ENCODE peak calls at places on chromosome 5, in seven cellular contexts. L is CD8-positive, alpha-beta T cell; C is SK-N-SH; F is bronchial epithelial cell; X is fibroblast of the aortic adventitia; N is neural crest cell; M is lower lobe of right lung. J is an unnamed sample.

GRCh38 chr5:30401479-30402058 is 791.9 kb upstream of the CDH6 start:
- DNase-seq in N (peak; percentile 59), X (peak; percentile 57), C (peak; percentile 3), L (no peak), M (no peak), F (peak; percentile 57), J (no peak)

GRCh38 chr5:107542831-107543231 is 127.9 kb downstream of the EFNA5 start:
- DNase-seq in N (no peak), F (peak; percentile 81), X (peak; percentile 87), L (no peak), M (peak; percentile 61), C (no peak), J (no peak)

GRCh38 chr5:159851053-159851452 is 65.2 kb upstream of the ADRA1B start:
- DNase-seq in M (no peak), N (no peak), C (no peak), X (no peak), L (no peak), F (peak; percentile 84), J (no peak)

GRCh38 chr5:173919443-173919842 is 31.3 kb downstream of the CPEB4 start:
- DNase-seq in X (peak; percentile 19), C (no peak), F (peak; percentile 48), N (no peak), M (no peak), L (no peak), J (no peak)

GRCh38 chr5:68456756-68457217 is 241.2 kb downstream of the PIK3R1 start:
- DNase-seq in L (no peak), M (no peak), C (no peak), X (peak; percentile 38), N (no peak), F (peak; percentile 91), J (no peak)

GRCh38 chr5:668299-668995 is 24.7 kb downstream of the TPPP start:
- DNase-seq in C (no peak), M (no peak), F (no peak), L (no peak), X (no peak), N (no peak), J (no peak)

GRCh38 chr5:5103249-5103648 is 36.9 kb upstream of the ADAMTS16 start:
- DNase-seq in F (no peak), M (no peak), C (no peak), L (no peak), X (no peak), N (no peak), J (no peak)

GRCh38 chr5:15929616-15930303 is 249.8 kb downstream of the MARCHF11 start:
- DNase-seq in F (no peak), X (peak; percentile 83), N (no peak), C (no peak), L (no peak), M (no peak), J (no peak)

GRCh38 chr5:144191998-144192397 is 21.3 kb downstream of the KCTD16 start:
- DNase-seq in X (peak; percentile 79), N (no peak), F (peak; percentile 85), L (peak; percentile 26), C (no peak), M (no peak), J (no peak)

GRCh38 chr5:157999696-158000095 is 140.8 kb upstream of the CLINT1 start:
- DNase-seq in N (no peak), F (no peak), X (no peak), C (no peak), M (no peak), L (no peak), J (no peak)

GRCh38 chr5:158792186-158792585 is 307.5 kb downstream of the EBF1 start:
- DNase-seq in L (no peak), X (no peak), M (no peak), N (no peak), C (no peak), F (no peak), J (no peak)

GRCh38 chr5:180670586-180671359 is 21.4 kb upstream of the FLT4 start:
- DNase-seq in M (no peak), C (peak; percentile 61), N (peak; percentile 45), F (peak; percentile 54), X (peak; percentile 39), L (peak; percentile 51), J (no peak)

GRCh38 chr5:115433918-115434317 is 110.7 kb downstream of the FEM1C start:
- DNase-seq in N (no peak), X (no peak), F (no peak), L (no peak), C (no peak), M (no peak), J (no peak)

GRCh38 chr5:123120197-123120596 is 31.2 kb downstream of the PRDM6 start:
- DNase-seq in L (no peak), F (no peak), X (no peak), C (peak; percentile 41), N (no peak), M (no peak), J (no peak)

GRCh38 chr5:56585973-56586740 is 229.2 kb upstream of the MAP3K1 start:
- DNase-seq in F (no peak), N (no peak), M (no peak), X (peak; percentile 2), L (no peak), C (no peak), J (no peak)

GRCh38 chr5:15604986-15605385 is 105.0 kb downstream of the FBXL7 start:
- DNase-seq in M (no peak), L (no peak), C (no peak), F (no peak), X (peak; percentile 11), N (no peak), J (no peak)

GRCh38 chr5:150589791-150590601 is 50.5 kb upstream of the SYNPO start:
- DNase-seq in M (no peak), F (no peak), L (no peak), C (peak; percentile 58), N (no peak), X (peak; percentile 72), J (peak; percentile 4)

GRCh38 chr5:109695005-109695926 is 5.5 kb downstream of the MAN2A1 start:
- DNase-seq in L (no peak), X (no peak), N (no peak), M (no peak), F (no peak), C (no peak), J (no peak)

GRCh38 chr5:111948517-111948916 is 191.5 kb upstream of the NREP start:
- DNase-seq in C (no peak), N (no peak), M (no peak), X (peak; percentile 97), F (peak; percentile 92), L (no peak), J (no peak)

GRCh38 chr5:157109744-157110143 is 900 bp upstream of the HAVCR2 start:
- DNase-seq in N (no peak), M (no peak), L (peak; percentile 8), C (no peak), F (no peak), X (no peak), J (no peak)

GRCh38 chr5:180138976-180139730 is 67.6 kb upstream of the RNF130 start:
- DNase-seq in F (no peak), L (no peak), X (no peak), C (no peak), N (no peak), M (no peak), J (no peak)

GRCh38 chr5:122863240-122863639 is 17.8 kb downstream of the SNX24 start:
- DNase-seq in X (no peak), N (no peak), M (no peak), F (no peak), C (no peak), L (no peak), J (no peak)

GRCh38 chr5:169218176-169218575 is 82.8 kb downstream of the SLIT3 start:
- DNase-seq in N (no peak), C (no peak), L (no peak), X (peak; percentile 37), F (no peak), M (no peak), J (no peak)

GRCh38 chr5:6556089-6556801 is 76.6 kb downstream of the NSUN2 start:
- DNase-seq in F (no peak), M (no peak), X (peak; percentile 27), N (no peak), L (no peak), C (no peak), J (no peak)

GRCh38 chr5:17218353-17219005 is 1.0 kb downstream of the BASP1 start:
- DNase-seq in M (peak; percentile 54), L (no peak), F (no peak), C (peak; percentile 58), X (peak; percentile 94), N (peak; percentile 22), J (peak; percentile 43)

GRCh38 chr5:151770383-151771258 is 1.1 kb upstream of the G3BP1 start:
- DNase-seq in F (peak; percentile 21), M (peak; percentile 83), X (peak; percentile 85), C (peak; percentile 67), L (no peak), N (peak; percentile 55), J (peak; percentile 65)
- TF ChIP-seq CTCF in F (no peak), M (no peak), X (no peak), C (no peak), L (no peak), N (no peak), J (no peak)

GRCh38 chr5:177402271-177403043 is 2.0 kb upstream of the PFN3 start:
- DNase-seq in L (peak; percentile 66), C (peak; percentile 81), M (peak; percentile 84), X (peak; percentile 29), N (peak; percentile 66), F (peak; percentile 79), J (peak; percentile 38)
- TF ChIP-seq CTCF in L (no peak), C (peak; percentile 38), M (peak; percentile 36), X (peak; percentile 44), N (peak; percentile 65), F (peak; percentile 90), J (no peak)

DNA sequence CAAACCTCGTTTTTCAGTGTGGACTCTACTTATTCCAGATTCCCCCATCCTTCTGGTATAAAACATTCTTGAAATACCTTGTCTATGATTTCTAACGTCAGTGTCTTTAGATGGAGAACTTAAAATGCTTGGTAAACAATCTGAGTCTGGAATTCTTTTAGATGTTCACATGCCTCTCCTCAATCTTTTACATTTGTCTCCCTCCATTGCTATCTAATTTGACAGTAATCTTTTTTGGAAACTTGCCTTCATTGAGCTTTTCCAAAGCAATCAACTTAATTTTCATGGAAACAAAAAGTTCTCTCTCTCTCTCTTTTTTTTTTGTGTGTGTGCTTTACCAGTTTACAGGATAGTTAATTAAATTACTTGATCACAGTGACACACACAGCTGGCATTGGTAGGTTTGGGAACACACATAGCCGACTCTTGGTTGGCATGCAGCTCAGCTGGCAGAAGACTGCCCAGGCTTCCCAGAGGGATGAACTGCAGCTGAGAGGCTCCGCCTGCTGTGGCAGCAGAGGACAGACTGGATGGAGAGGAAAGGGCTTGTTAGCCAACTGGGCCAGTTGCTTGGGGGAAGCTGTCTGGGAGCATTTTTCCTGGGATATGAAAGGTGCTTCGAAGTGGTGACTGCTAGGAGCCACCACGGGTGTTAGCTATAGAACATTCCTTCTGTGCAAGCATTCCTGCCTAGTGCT is 271.3 kb downstream of the ZSWIM6 start:
- DNase-seq in M (no peak), L (no peak), C (peak; percentile 59), F (no peak), X (peak; percentile 9), N (no peak), J (no peak)
- TF ChIP-seq CTCF in M (no peak), L (no peak), C (no peak), F (no peak), X (no peak), N (no peak), J (no peak)

DNA sequence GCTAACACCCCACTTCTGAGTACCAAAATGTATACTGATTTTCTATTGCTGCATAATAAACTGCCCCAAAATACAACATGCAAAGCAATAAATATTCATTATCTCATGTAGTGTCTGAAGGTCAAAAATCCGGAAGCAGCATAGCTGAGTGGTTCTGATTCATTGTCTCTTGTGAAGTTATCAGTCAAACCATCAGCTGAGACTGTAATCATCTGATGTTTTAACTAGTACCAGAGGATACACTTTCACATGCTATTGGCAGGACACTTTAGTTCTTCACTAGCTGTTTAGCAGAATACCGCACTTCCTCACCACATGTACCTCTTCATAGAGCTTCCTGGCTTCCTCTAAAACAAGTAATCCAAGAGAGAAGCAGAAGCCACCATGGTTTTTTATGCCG is 12.7 kb upstream of the TMEM161B start:
- DNase-seq in C (no peak), N (no peak), L (no peak), M (no peak), X (no peak), F (no peak), J (no peak)
- TF ChIP-seq CTCF in C (no peak), N (no peak), L (no peak), M (no peak), X (no peak), F (no peak), J (no peak)